ENCODE peak calls at places on chromosomes 16 and 17, in eight cellular contexts. T is GM23248; D is keratinocyte; E is body of pancreas; X is esophagus squamous epithelium; Q is sigmoid colon; I is gastrocnemius medialis; M is CD4-positive, alpha-beta memory T cell. B is an unnamed sample.

GRCh38 chr16:78490847-78491246 is 391.4 kb downstream of the WWOX start:
- DNase-seq in T (no peak), D (no peak), E (no peak), X (no peak), Q (no peak), I (peak; percentile 47), M (no peak), B (no peak)

GRCh38 chr17:13106171-13106570 is 88.3 kb upstream of the ELAC2 start:
- DNase-seq in T (no peak), D (no peak), E (no peak), X (no peak), Q (no peak), I (no peak), M (no peak), B (no peak)

GRCh38 chr17:78128616-78129384 is at the start of gene TMC6:
- DNase-seq in T (no peak), D (no peak), E (peak; percentile 67), X (no peak), Q (peak; percentile 66), I (no peak), M (peak; percentile 91), B (peak; percentile 70)

GRCh38 chr16:9364721-9365693 is 273.6 kb downstream of the HAPSTR1 start:
- DNase-seq in T (no peak), D (no peak), E (peak; percentile 94), X (no peak), Q (peak; percentile 97), I (peak; percentile 75), M (no peak), B (no peak)

GRCh38 chr17:74923538-74924249 is 379 bp upstream of the OTOP2 start:
- DNase-seq in T (peak; percentile 71), D (no peak), E (peak; percentile 75), X (no peak), Q (no peak), I (peak; percentile 14), M (peak; percentile 57), B (peak; percentile 57)

GRCh38 chr16:31480851-31481250 is 2.1 kb upstream of the SLC5A2 start:
- DNase-seq in T (no peak), D (no peak), E (no peak), X (no peak), Q (no peak), I (no peak), M (no peak), B (no peak)

GRCh38 chr16:8888951-8889892 is 7.1 kb downstream of the LITAFD start:
- DNase-seq in T (no peak), D (no peak), E (no peak), X (no peak), Q (no peak), I (no peak), M (no peak), B (no peak)

GRCh38 chr17:39599006-39599664 is 8.6 kb downstream of the NEUROD2 start:
- DNase-seq in T (no peak), D (no peak), E (no peak), X (no peak), Q (no peak), I (no peak), M (no peak), B (no peak)

GRCh38 chr16:87930456-87930855 is 5.9 kb downstream of the CA5A start:
- DNase-seq in T (peak; percentile 36), D (no peak), E (no peak), X (no peak), Q (no peak), I (no peak), M (no peak), B (no peak)

GRCh38 chr16:11107781-11108465 is 148.1 kb downstream of the SOCS1 start:
- DNase-seq in T (peak; percentile 63), D (no peak), E (no peak), X (no peak), Q (no peak), I (no peak), M (no peak), B (no peak)

GRCh38 chr16:82535262-82535661 is 91.5 kb upstream of the CDH13 start:
- DNase-seq in T (no peak), D (no peak), E (no peak), X (no peak), Q (no peak), I (no peak), M (no peak), B (no peak)

GRCh38 chr16:8648867-8649266 is 25.6 kb upstream of the ABAT start:
- DNase-seq in T (no peak), D (no peak), E (no peak), X (no peak), Q (no peak), I (no peak), M (no peak), B (no peak)

GRCh38 chr16:56848955-56849689 is 15.9 kb upstream of the SLC12A3 start:
- DNase-seq in T (peak; percentile 94), D (no peak), E (no peak), X (no peak), Q (no peak), I (no peak), M (no peak), B (no peak)

GRCh38 chr17:19569785-19570496 is 36.3 kb downstream of the SLC47A1 start:
- DNase-seq in T (no peak), D (no peak), E (no peak), X (no peak), Q (peak; percentile 74), I (peak; percentile 49), M (no peak), B (no peak)

GRCh38 chr16:51753382-51753781 is 602.3 kb upstream of the SALL1 start:
- DNase-seq in T (no peak), D (no peak), E (no peak), X (no peak), Q (no peak), I (no peak), M (no peak), B (no peak)

GRCh38 chr17:44076716-44077594 is 6.4 kb downstream of the G6PC3 start:
- DNase-seq in T (no peak), D (no peak), E (no peak), X (no peak), Q (no peak), I (no peak), M (no peak), B (no peak)

GRCh38 chr17:27533068-27533397 is 76.8 kb downstream of the KSR1 start:
- DNase-seq in T (no peak), D (no peak), E (no peak), X (no peak), Q (peak; percentile 27), I (no peak), M (no peak), B (no peak)
- H3K4me1 ChIP-seq in T (peaks cover 27% of the 10 kb centered on the region), D (peaks cover 5% of the 10 kb centered on the region), E (peaks cover 91% of the 10 kb centered on the region), X (peaks cover 6% of the 10 kb centered on the region), Q (no peaks in the 10 kb centered on the region), I (peaks cover 4% of the 10 kb centered on the region), M (no peaks in the 10 kb centered on the region), B (no peaks in the 10 kb centered on the region)

DNA sequence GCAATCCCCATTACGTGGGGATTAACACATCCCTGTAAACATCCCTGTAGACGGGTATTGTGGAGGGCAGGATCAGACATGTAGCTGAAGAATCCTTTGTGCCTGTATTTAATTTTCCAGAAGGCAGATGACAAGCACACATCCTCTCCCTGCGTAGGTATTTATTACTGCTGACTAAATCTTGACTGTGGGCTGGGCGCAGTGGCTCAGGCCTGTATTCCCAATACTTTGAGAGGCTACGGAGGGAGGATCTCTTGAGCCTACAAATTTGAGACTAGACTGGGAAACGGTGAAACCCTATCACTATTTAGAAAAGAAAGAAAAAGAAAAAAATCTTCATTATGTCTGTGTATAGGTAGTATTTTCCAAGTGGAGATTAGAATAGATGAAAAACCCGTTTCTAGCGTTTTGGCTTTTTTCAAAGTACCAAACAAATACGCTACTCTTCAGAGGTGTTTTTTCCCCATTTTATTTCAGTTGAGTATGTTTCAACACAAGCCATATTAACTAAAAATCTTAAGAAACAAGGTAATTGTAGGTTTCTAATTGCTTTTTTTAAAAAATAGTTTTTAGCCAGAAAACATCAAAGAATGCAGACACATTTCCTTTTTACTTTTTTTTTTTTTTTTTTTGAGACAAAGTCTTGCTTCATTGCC is 1.5 kb upstream of the MARF1 start:
- DNase-seq in T (peak; percentile 66), D (peak; percentile 97), E (no peak), X (no peak), Q (no peak), I (no peak), M (no peak), B (no peak)
- H3K27ac ChIP-seq in T (peak overlapping the region; percentile 100), D (peak overlapping the region; percentile 100), E (no peak overlapping the region), X (peak overlapping the region; percentile 100), Q (peak overlapping the region; percentile 96), I (no peak overlapping the region), M (peak overlapping the region; percentile 91), B (peak overlapping the region; percentile 100)

GRCh38 chr16:30114411-30114810 is 1.1 kb upstream of the GDPD3 start:
- DNase-seq in T (no peak), D (no peak), E (no peak), X (no peak), Q (no peak), I (no peak), M (no peak), B (no peak)

GRCh38 chr16:30113711-30114333 is 485 bp upstream of the GDPD3 start:
- DNase-seq in T (peak; percentile 63), D (no peak), E (no peak), X (no peak), Q (no peak), I (no peak), M (no peak), B (no peak)

GRCh38 chr16:30117768-30118167 is 4.4 kb upstream of the GDPD3 start:
- DNase-seq in T (no peak), D (no peak), E (no peak), X (no peak), Q (no peak), I (no peak), M (no peak), B (no peak)

GRCh38 chr16:30115238-30115637 is 1.9 kb upstream of the GDPD3 start:
- DNase-seq in T (no peak), D (no peak), E (no peak), X (no peak), Q (no peak), I (no peak), M (peak; percentile 51), B (no peak)

DNA sequence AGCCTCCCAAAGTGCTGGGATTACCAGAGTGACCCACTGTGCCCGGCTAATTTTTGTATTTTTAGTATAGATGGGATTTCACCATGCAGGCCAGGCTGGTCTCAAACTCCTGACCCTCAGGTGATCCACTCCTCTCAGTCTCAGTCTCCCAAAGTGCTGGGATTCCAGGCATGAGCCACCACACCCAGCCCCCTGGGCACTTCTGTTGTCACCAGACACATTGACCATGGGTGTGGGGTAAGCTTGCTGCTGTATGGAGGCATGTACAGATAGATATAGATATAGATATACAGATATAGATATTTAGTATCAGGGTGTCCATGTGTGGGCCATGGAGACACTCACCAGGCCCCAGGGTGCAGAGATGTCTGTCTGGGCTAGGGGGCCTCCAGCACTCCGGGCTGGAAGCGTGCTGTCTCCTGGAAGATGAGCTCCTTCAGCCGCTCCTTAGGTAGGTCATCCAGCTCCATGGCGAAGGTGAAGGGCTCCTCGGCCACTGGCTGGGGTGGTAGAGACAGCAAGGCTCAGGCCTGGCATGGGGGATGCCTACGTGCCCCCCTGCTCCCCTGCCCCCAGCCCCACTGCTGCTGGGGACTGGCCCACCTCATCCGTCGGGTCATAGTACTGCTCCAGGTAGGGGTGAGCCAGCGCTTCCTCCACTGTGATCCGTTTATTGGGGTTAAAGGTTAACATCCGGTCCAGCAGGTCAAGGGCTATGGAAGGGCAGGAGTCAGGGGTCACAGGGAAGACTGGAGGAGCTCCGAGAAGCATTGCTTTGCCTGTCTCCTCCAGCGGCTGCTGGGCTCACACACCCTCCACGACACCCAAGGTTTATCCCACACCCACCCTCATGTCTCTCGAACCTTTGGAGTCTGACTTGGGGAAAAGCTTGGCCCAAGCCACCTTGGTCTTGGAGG is 3.2 kb upstream of the GDPD3 start:
- DNase-seq in T (no peak), D (no peak), E (no peak), X (no peak), Q (no peak), I (no peak), M (no peak), B (no peak)
- H3K4me1 ChIP-seq in T (peaks cover 9% of the 10 kb centered on the region), D (peaks cover 10% of the 10 kb centered on the region), E (peaks cover under 1% of the 10 kb centered on the region), X (peaks cover 29% of the 10 kb centered on the region), Q (no peaks in the 10 kb centered on the region), I (peaks cover 5% of the 10 kb centered on the region), M (peaks cover 37% of the 10 kb centered on the region), B (peaks cover 19% of the 10 kb centered on the region)

GRCh38 chr17:81923302-81924260 is 4.0 kb downstream of the MAFG start:
- DNase-seq in T (peak; percentile 94), D (no peak), E (peak; percentile 65), X (no peak), Q (peak; percentile 86), I (peak; percentile 70), M (no peak), B (no peak)
- H3K27ac ChIP-seq in T (peak overlapping the region; percentile 71), D (peak overlapping the region; percentile 76), E (no peak overlapping the region), X (peak overlapping the region; percentile 96), Q (peak overlapping the region; percentile 99), I (peak overlapping the region; percentile 91), M (no peak overlapping the region), B (peak overlapping the region; percentile 69)

B was measured in CD8-positive, alpha-beta memory T cell.